ENCODE peak calls at places on chromosomes 5 and 9, in four cellular contexts. A is breast epithelium, Z is kidney tubule cell, C is pulmonary artery endothelial cell. N is an unnamed sample.

GRCh38 chr9:7186175-7186574 is 428.4 kb downstream of the KDM4C start:
- DNase-seq in C (no peak), Z (peak), A (no peak), N (peak)

GRCh38 chr5:158840193-158840592 is 259.5 kb downstream of the EBF1 start:
- DNase-seq in A (no peak), C (no peak), Z (no peak), N (no peak)

GRCh38 chr9:36217256-36217968 is 26.7 kb downstream of the CLTA start:
- DNase-seq in Z (no peak), A (no peak), C (no peak), N (no peak)

GRCh38 chr5:144697847-144698262 is 527.2 kb downstream of the KCTD16 start:
- DNase-seq in A (no peak), Z (peak), C (no peak), N (peak)

GRCh38 chr9:112097712-112098688 is 77.1 kb downstream of the SUSD1 start:
- DNase-seq in C (no peak), Z (peak), A (no peak), N (peak)

GRCh38 chr5:74762599-74762998 is 4.3 kb downstream of the GFM2 start:
- DNase-seq in A (no peak), C (peak), Z (peak), N (peak)

GRCh38 chr5:151509231-151509630 is 61.8 kb downstream of the SLC36A1 start:
- DNase-seq in A (no peak), C (no peak), Z (peak), N (peak)

GRCh38 chr9:70924905-70925547 is 196.4 kb downstream of the TRPM3 start:
- DNase-seq in A (no peak), C (peak), Z (peak), N (peak)

GRCh38 chr5:50655810-50656205 is 10.6 kb upstream of the PARP8 start:
- DNase-seq in C (no peak), A (no peak), Z (no peak), N (no peak)